ENCODE peak calls at places on chromosomes 16 and 17, in eight cellular contexts. N, R, L, A, V, E, M and G are unnamed samples.

GRCh38 chr16:31466381-31466841 is 5.5 kb upstream of the TGFB1I1 start:
- DNase-seq in E (no peak), N (no peak), A (no peak), R (no peak), L (no peak), M (no peak), V (no peak), G (no peak)

GRCh38 chr17:65389426-65389825 is 172.0 kb downstream of the AXIN2 start:
- DNase-seq in L (no peak), E (no peak), R (no peak), V (no peak), M (no peak), N (no peak), A (no peak), G (no peak)

GRCh38 chr17:52724578-52724977 is 566.1 kb upstream of the CA10 start:
- DNase-seq in R (no peak), E (no peak), V (no peak), A (no peak), M (no peak), N (no peak), L (no peak), G (no peak)

GRCh38 chr17:74768763-74769114 is 7.4 kb downstream of the NAT9 start:
- DNase-seq in V (no peak), L (no peak), M (no peak), A (no peak), E (no peak), R (no peak), N (no peak), G (no peak)

GRCh38 chr16:19123535-19124178 is 9.9 kb downstream of the ITPRIPL2 start:
- DNase-seq in V (no peak), N (no peak), L (peak), A (peak), E (no peak), M (no peak), R (no peak), G (no peak)

GRCh38 chr17:56896968-56897359 is 16.9 kb downstream of the TRIM25 start:
- DNase-seq in M (no peak), L (peak), R (no peak), A (peak), V (no peak), N (no peak), E (no peak), G (no peak)

GRCh38 chr17:81483085-81483861 is 29.3 kb downstream of the ACTG1 start:
- DNase-seq in L (peak), M (no peak), E (peak), A (no peak), V (no peak), R (no peak), N (no peak), G (no peak)

GRCh38 chr16:28977703-28978641 is 3.4 kb downstream of the SPNS1 start:
- DNase-seq in N (no peak), L (no peak), R (no peak), A (no peak), V (no peak), E (no peak), M (no peak), G (no peak)

GRCh38 chr17:61519754-61520440 is 67.7 kb downstream of the TBX4 start:
- DNase-seq in V (no peak), N (no peak), A (no peak), R (no peak), L (no peak), E (no peak), M (no peak), G (no peak)

GRCh38 chr16:78045865-78046581 is 23.7 kb downstream of the CLEC3A start:
- DNase-seq in A (peak), L (peak), E (peak), R (no peak), V (peak), M (no peak), N (peak), G (peak)

GRCh38 chr17:60678118-60678444 is 430 bp downstream of the BCAS3 start:
- DNase-seq in V (no peak), R (no peak), A (no peak), L (no peak), E (no peak), N (no peak), M (no peak), G (peak)

GRCh38 chr17:610285-610684 is 104.4 kb downstream of the VPS53 start:
- DNase-seq in M (no peak), E (no peak), L (no peak), N (no peak), A (no peak), R (no peak), V (no peak), G (no peak)

GRCh38 chr16:73025111-73025505 is 22.8 kb downstream of the ZFHX3 start:
- DNase-seq in R (no peak), N (no peak), M (no peak), E (no peak), V (no peak), L (no peak), A (no peak), G (no peak)

GRCh38 chr16:23482778-23483177 is 27.5 kb downstream of the GGA2 start:
- DNase-seq in R (no peak), N (no peak), V (no peak), E (no peak), L (no peak), M (no peak), A (no peak), G (no peak)

GRCh38 chr17:81200695-81201580 is 21.8 kb downstream of the CEP131 start:
- DNase-seq in M (peak), V (no peak), E (peak), L (peak), N (peak), R (no peak), A (peak), G (peak)

GRCh38 chr16:89193021-89193575 is 7.2 kb downstream of the SLC22A31 start:
- DNase-seq in N (no peak), V (no peak), A (peak), L (peak), M (peak), E (no peak), R (no peak), G (peak)

GRCh38 chr17:35749560-35750412 is 3.3 kb downstream of the GAS2L2 start:
- DNase-seq in L (no peak), R (no peak), A (peak), M (no peak), V (no peak), E (no peak), N (no peak), G (no peak)

GRCh38 chr16:57946181-57946801 is 24.6 kb downstream of the CNGB1 start:
- DNase-seq in N (no peak), V (no peak), L (no peak), A (no peak), R (no peak), M (no peak), E (no peak), G (no peak)

GRCh38 chr16:5870886-5871715 is 773.5 kb upstream of the EEF2KMT start:
- DNase-seq in E (no peak), A (no peak), R (no peak), N (no peak), V (no peak), L (no peak), M (no peak), G (no peak)

GRCh38 chr17:17141860-17142552 is 64.1 kb downstream of the PLD6 start:
- DNase-seq in R (no peak), E (no peak), N (peak), M (no peak), V (no peak), A (no peak), L (no peak), G (no peak)

GRCh38 chr16:70576431-70577255 is 53.0 kb downstream of the SF3B3 start:
- DNase-seq in A (no peak), L (peak), V (no peak), E (no peak), N (no peak), M (no peak), R (peak), G (peak)

GRCh38 chr17:15398291-15398690 is 56.9 kb upstream of the TEKT3 start:
- DNase-seq in A (no peak), R (no peak), V (no peak), M (peak), N (no peak), E (no peak), L (no peak), G (peak)

GRCh38 chr17:18258356-18259038 is at the start of gene FLII:
- DNase-seq in V (no peak), N (peak), A (peak), L (peak), R (no peak), M (no peak), E (peak), G (no peak)

GRCh38 chr17:77356690-77357201 is 216.0 kb downstream of the SEC14L1 start:
- DNase-seq in V (peak), M (no peak), A (peak), R (no peak), N (no peak), E (peak), L (no peak), G (no peak)

GRCh38 chr16:2385441-2385840 is 43.8 kb upstream of the CCNF start:
- DNase-seq in M (no peak), N (no peak), R (no peak), V (no peak), L (no peak), E (no peak), A (no peak), G (no peak)

GRCh38 chr17:57772774-57773173 is 27.7 kb upstream of the CCDC182 start:
- DNase-seq in V (no peak), A (no peak), N (no peak), L (no peak), M (no peak), E (no peak), R (no peak), G (no peak)

GRCh38 chr16:60027351-60027750 is 1293.2 kb upstream of the GOT2 start:
- DNase-seq in V (no peak), L (no peak), A (no peak), E (no peak), R (no peak), M (no peak), N (no peak), G (no peak)

GRCh38 chr16:82050506-82050905 is 15.5 kb downstream of the HSD17B2 start:
- DNase-seq in R (no peak), L (no peak), A (no peak), M (no peak), E (no peak), V (no peak), N (no peak), G (no peak)

GRCh38 chr16:22117666-22118065 is 25.3 kb downstream of the VWA3A start:
- DNase-seq in L (no peak), M (no peak), N (no peak), V (no peak), E (no peak), R (no peak), A (no peak), G (no peak)

GRCh38 chr17:38920374-38921291 is 4.8 kb upstream of the LASP1NB start:
- DNase-seq in V (peak), E (no peak), N (no peak), R (no peak), A (peak), M (no peak), L (no peak), G (no peak)

GRCh38 chr17:61460796-61461585 is 8.8 kb downstream of the TBX4 start:
- DNase-seq in L (no peak), R (no peak), A (no peak), N (no peak), M (no peak), E (no peak), V (no peak), G (no peak)

GRCh38 chr16:66741131-66741900 is 10.1 kb downstream of the DYNC1LI2 start:
- DNase-seq in M (peak), E (peak), V (peak), N (no peak), R (no peak), L (peak), A (peak), G (peak)

GRCh38 chr16:86573215-86573614 is 5.1 kb upstream of the FOXL1 start:
- DNase-seq in E (no peak), M (no peak), L (no peak), A (no peak), N (no peak), V (no peak), R (no peak), G (no peak)
- TF ChIP-seq POLR2A in E (no peak), M (no peak), L (no peak), A (no peak), N (no peak), V (no peak), R (no peak), G (no peak)

GRCh38 chr17:27576429-27577123 is 54.4 kb upstream of the LGALS9 start:
- DNase-seq in A (no peak), R (no peak), M (no peak), N (no peak), V (no peak), E (no peak), L (no peak), G (no peak)
- TF ChIP-seq POLR2A in A (no peak), R (no peak), M (no peak), N (no peak), V (no peak), E (no peak), L (no peak), G (no peak)

DNA sequence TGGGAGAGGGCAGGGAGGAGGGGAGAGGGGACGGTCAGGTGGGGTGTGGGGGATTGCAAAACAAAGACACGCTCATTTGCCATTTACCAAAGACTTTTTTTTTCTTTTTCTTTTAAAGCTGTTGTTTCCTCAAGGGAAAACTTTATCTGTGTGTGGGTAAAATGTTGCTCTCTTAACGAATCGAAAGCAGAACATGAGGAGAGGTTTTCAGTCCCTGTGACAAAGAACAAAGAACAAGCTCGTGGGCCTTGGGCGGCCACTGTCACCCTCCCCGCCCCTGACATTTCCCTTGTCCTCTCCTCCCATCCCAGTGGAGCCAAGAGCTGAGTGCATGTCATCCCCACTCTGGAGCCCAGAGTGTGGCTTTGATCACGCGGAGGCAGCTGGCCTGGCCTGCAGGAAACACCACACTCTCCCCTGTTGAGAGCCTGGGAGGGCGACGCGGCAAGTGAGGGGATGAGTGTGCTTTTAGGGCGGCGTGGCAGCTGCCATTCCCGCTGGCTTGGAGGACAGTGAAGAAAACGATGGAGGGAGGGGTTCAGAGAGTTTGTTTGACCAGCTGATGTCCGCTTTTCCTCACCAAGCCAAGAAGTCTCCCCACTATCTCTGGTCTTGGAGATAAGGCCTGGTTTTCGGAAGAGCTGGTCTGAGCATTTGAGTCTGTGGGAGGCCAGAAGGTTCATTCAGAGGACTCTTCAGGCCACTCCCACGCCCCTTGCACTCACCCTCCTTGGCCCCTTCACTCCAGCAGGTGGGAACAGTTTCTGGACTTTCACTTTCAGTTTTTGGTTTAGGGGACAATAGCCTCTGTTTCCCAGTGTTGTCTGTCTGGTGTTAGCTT is 11.4 kb downstream of the CCR7 start:
- DNase-seq in N (no peak), V (no peak), M (no peak), A (peak), L (no peak), E (peak), R (no peak), G (no peak)
- TF ChIP-seq POLR2A in N (no peak), V (no peak), M (no peak), A (no peak), L (no peak), E (no peak), R (peak), G (no peak)

GRCh38 chr17:49752508-49752907 is 11.4 kb downstream of the FAM117A start:
- DNase-seq in N (no peak), A (no peak), L (no peak), R (no peak), E (no peak), M (no peak), V (no peak), G (no peak)
- TF ChIP-seq POLR2A in N (no peak), A (no peak), L (no peak), R (no peak), E (no peak), M (no peak), V (no peak), G (no peak)

GRCh38 chr17:14209215-14209614 is 27.4 kb downstream of the CDRT15 start:
- DNase-seq in A (no peak), E (no peak), L (no peak), R (no peak), M (peak), V (no peak), N (no peak), G (no peak)
- TF ChIP-seq POLR2A in A (no peak), E (no peak), L (no peak), R (no peak), M (no peak), V (no peak), N (no peak), G (no peak)

DNA sequence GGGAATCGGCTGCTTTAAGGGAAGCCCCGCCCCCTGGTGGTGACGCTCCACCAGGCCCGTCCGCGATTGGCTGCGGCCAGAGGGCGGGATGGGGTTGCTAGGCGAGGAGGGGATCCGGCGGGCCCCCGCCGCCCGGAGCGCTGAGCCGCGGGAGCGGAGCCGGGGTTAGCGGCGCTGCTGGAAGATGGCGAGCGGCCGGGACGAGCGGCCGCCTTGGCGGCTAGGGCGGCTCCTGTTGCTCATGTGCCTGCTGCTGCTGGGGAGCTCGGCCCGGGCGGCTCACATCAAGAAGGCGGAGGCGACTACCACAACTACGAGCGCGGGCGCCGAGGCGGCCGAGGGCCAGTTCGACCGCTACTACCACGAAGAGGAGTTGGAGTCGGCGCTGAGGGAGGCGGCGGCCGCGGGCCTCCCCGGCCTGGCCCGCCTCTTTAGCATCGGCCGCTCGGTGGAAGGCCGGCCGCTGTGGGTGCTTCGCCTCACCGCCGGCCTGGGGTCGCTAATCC is at the start of gene CPD:
- DNase-seq in E (peak), R (peak), A (peak), N (peak), L (peak), M (peak), V (peak), G (peak)
- TF ChIP-seq POLR2A in E (peak), R (peak), A (peak), N (peak), L (peak), M (peak), V (peak), G (peak)

DNA sequence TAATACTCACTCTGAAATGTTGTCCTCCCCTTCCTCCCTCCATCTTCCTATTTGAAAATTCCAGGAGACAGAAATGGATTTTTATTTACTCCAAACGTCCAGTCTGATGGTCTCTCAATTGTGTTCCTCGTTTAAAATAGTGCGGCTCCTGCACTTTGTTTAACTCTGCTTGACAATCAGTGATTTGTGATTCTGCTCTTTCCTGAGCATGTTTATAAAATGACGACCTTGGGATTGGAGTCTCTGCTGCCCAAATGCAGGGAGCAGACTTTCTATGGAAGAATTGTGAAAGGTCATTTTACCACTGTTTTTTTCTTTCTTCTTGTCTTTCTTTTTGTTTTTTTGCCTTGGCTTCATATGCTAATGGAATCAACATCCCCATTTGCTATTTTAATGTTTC is 376.6 kb downstream of the CDH11 start:
- DNase-seq in V (no peak), L (no peak), A (no peak), N (no peak), M (no peak), R (no peak), E (no peak), G (no peak)
- TF ChIP-seq POLR2A in V (no peak), L (no peak), A (no peak), N (no peak), M (no peak), R (no peak), E (no peak), G (no peak)

DNA sequence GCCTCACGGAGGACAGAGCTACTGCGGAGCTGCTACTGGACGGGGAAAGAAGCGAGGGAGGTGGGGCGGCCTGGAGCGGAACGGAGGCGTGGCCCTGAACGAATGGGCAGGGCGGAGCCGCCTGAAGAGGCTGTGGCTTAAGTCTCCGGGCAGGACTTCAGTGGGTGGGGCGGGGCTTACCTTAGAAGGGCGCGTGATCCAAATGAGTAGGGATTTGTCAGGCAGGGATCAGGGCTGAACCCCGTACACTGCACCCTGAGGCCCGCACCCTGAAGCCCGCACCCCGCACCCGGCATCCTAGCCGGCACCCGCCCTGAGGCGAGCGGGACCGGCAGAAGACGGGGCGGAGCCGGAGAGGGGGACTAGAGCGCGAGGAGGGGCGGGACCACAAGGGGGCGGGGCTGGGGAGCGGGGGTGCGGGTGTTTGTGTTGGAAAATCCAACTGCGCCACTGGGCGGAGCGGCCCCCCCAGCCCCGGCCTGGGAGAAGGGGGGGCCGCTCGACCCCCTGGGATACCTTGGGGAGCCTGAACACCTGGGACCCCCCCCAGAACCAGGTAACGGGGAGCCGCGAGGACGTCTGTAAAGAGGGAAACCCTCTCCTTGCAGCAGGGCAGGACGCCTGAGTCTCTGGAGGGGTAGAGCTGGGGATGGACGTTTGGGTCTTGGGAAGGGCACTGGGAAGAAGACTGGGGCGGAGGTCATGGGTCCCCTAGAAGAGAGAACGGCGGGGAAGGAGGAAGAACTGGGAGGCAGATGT is at the start of gene KDM6B:
- DNase-seq in L (peak), A (peak), M (peak), E (peak), V (peak), R (no peak), N (peak), G (peak)
- TF ChIP-seq POLR2A in L (peak), A (no peak), M (no peak), E (no peak), V (peak), R (no peak), N (no peak), G (peak)